ENCODE peak calls at places on chromosomes 12 and 14, in seven cellular contexts. B is T-cell; G is naive thymus-derived CD4-positive, alpha-beta T cell; K is tibial artery; D is T follicular helper cell; Z is HEK293T; Y is fibroblast of gingiva. W is an unnamed sample.

GRCh38 chr12:69430942-69431603 is 39.1 kb upstream of the FRS2 start:
- DNase-seq in B (no peak), G (no peak), K (no peak), D (no peak), Z (no peak), Y (no peak), W (no peak)

GRCh38 chr14:104929268-104930230 is 4.9 kb downstream of the PLD4 start:
- DNase-seq in B (no peak), G (no peak), K (no peak), D (no peak), Z (no peak), Y (no peak), W (no peak)

GRCh38 chr12:94140556-94140955 is 7.8 kb upstream of the PLXNC1 start:
- DNase-seq in B (peak), G (no peak), K (no peak), D (peak), Z (no peak), Y (no peak), W (peak)

GRCh38 chr14:46571970-46572369 is 79.6 kb downstream of the RPL10L start:
- DNase-seq in B (no peak), G (no peak), K (no peak), D (no peak), Z (no peak), Y (no peak), W (no peak)

GRCh38 chr12:45377815-45378214 is 161.9 kb downstream of the ANO6 start:
- DNase-seq in B (no peak), G (no peak), K (no peak), D (no peak), Z (no peak), Y (no peak), W (no peak)

GRCh38 chr14:93090826-93091583 is 24.7 kb downstream of the ITPK1 start:
- DNase-seq in B (no peak), G (no peak), K (no peak), D (no peak), Z (no peak), Y (no peak), W (no peak)

GRCh38 chr14:21476526-21476924 is 234 bp downstream of the RAB2B start:
- DNase-seq in B (no peak), G (no peak), K (no peak), D (peak), Z (peak), Y (no peak), W (no peak)

GRCh38 chr12:105706973-105707334 is 376.5 kb downstream of the C12orf75 start:
- DNase-seq in B (no peak), G (no peak), K (no peak), D (no peak), Z (no peak), Y (no peak), W (no peak)

GRCh38 chr12:105948331-105948730 is 190.4 kb downstream of the NUAK1 start:
- DNase-seq in B (no peak), G (no peak), K (peak), D (no peak), Z (no peak), Y (peak), W (no peak)

GRCh38 chr12:120529641-120530314 is 820 bp upstream of the COQ5 start:
- DNase-seq in B (no peak), G (no peak), K (no peak), D (no peak), Z (peak), Y (peak), W (peak)

GRCh38 chr12:28793767-28794166 is 355.3 kb upstream of the FAR2 start:
- DNase-seq in B (no peak), G (no peak), K (no peak), D (no peak), Z (no peak), Y (no peak), W (no peak)

GRCh38 chr14:103115845-103116572 is 7.3 kb upstream of the TNFAIP2 start:
- DNase-seq in B (no peak), G (no peak), K (no peak), D (no peak), Z (no peak), Y (no peak), W (no peak)

GRCh38 chr14:22791302-22791701 is 23.9 kb downstream of the SLC7A7 start:
- DNase-seq in B (no peak), G (no peak), K (no peak), D (no peak), Z (no peak), Y (peak), W (no peak)

GRCh38 chr12:123998344-123998941 is 25.4 kb downstream of the ZNF664 start:
- DNase-seq in B (no peak), G (no peak), K (no peak), D (no peak), Z (no peak), Y (no peak), W (no peak)

GRCh38 chr14:56412453-56413434 is 166.9 kb upstream of the TMEM260 start:
- DNase-seq in B (no peak), G (no peak), K (no peak), D (no peak), Z (no peak), Y (no peak), W (no peak)

GRCh38 chr14:73245401-73246325 is 8.4 kb downstream of the PAPLN start:
- DNase-seq in B (peak), G (no peak), K (no peak), D (peak), Z (no peak), Y (peak), W (no peak)

GRCh38 chr12:104718581-104718980 is 239.5 kb downstream of the SLC41A2 start:
- DNase-seq in B (no peak), G (no peak), K (no peak), D (no peak), Z (no peak), Y (peak), W (no peak)

GRCh38 chr12:55068416-55069010 is 48.7 kb downstream of the NEUROD4 start:
- DNase-seq in B (peak), G (peak), K (no peak), D (no peak), Z (peak), Y (peak), W (peak)

GRCh38 chr12:47838286-47838931 is 18.7 kb upstream of the HDAC7 start:
- DNase-seq in B (peak), G (no peak), K (peak), D (no peak), Z (peak), Y (peak), W (peak)

GRCh38 chr12:47828967-47829482 is 9.3 kb upstream of the HDAC7 start:
- DNase-seq in B (no peak), G (no peak), K (peak), D (no peak), Z (no peak), Y (peak), W (peak)

W was measured in HAP-1.